ENCODE peak calls at places on chromosomes 1 and 21, in five cellular contexts. U is NCI-H446, P is naive B cell, N is NCI-H2171, W is left ventricle myocardium inferior. O is an unnamed sample.

GRCh38 chr1:183761871-183762270 is 43.0 kb upstream of the RGL1 start:
- DNase-seq in U (no peak), P (no peak), N (no peak), W (no peak), O (no peak)

GRCh38 chr1:151885479-151885878 is 23.8 kb downstream of the THEM4 start:
- DNase-seq in U (no peak), P (no peak), N (no peak), W (no peak), O (no peak)

GRCh38 chr1:91801496-91802115 is 84.3 kb downstream of the TGFBR3 start:
- DNase-seq in U (no peak), P (no peak), N (no peak), W (no peak), O (no peak)

GRCh38 chr1:111769517-111770146 is 13.9 kb downstream of the DDX20 start:
- DNase-seq in U (peak; percentile 64), P (peak; percentile 49), N (peak; percentile 70), W (no peak), O (peak; percentile 38)

GRCh38 chr1:193747579-193747978 is 561.2 kb upstream of the B3GALT2 start:
- DNase-seq in U (no peak), P (no peak), N (no peak), W (no peak), O (no peak)

GRCh38 chr1:68378296-68379084 is 71.3 kb downstream of the RPE65 start:
- DNase-seq in U (no peak), P (no peak), N (no peak), W (no peak), O (no peak)

GRCh38 chr1:67536957-67537646 is 106.9 kb upstream of the SERBP1 start:
- DNase-seq in U (peak; percentile 29), P (no peak), N (peak; percentile 19), W (no peak), O (no peak)

GRCh38 chr1:74161494-74161893 is 36.5 kb downstream of the LRRIQ3 start:
- DNase-seq in U (no peak), P (no peak), N (no peak), W (no peak), O (no peak)

GRCh38 chr21:21200103-21200938 is 202.1 kb downstream of the NCAM2 start:
- DNase-seq in U (no peak), P (no peak), N (no peak), W (peak; percentile 31), O (no peak)

GRCh38 chr1:229440821-229441537 is 7.1 kb upstream of the ACTA1 start:
- DNase-seq in U (no peak), P (no peak), N (no peak), W (no peak), O (no peak)

GRCh38 chr1:33382651-33383415 is 48.1 kb downstream of the PHC2 start:
- DNase-seq in U (no peak), P (no peak), N (no peak), W (no peak), O (no peak)

GRCh38 chr1:9629445-9630201 is 21.9 kb upstream of the PIK3CD start:
- DNase-seq in U (no peak), P (peak; percentile 88), N (no peak), W (peak; percentile 59), O (peak; percentile 75)

GRCh38 chr1:169121146-169121923 is 14.8 kb downstream of the ATP1B1 start:
- DNase-seq in U (no peak), P (no peak), N (no peak), W (no peak), O (no peak)

GRCh38 chr21:42674351-42674940 is 21.0 kb downstream of the PDE9A start:
- DNase-seq in U (no peak), P (no peak), N (peak; percentile 23), W (peak; percentile 75), O (no peak)

GRCh38 chr1:39183503-39184353 is 20.8 kb upstream of the MACF1 start:
- DNase-seq in U (no peak), P (peak; percentile 36), N (no peak), W (no peak), O (peak; percentile 68)

GRCh38 chr1:6483010-6483760 is 8.3 kb downstream of the PLEKHG5 start:
- DNase-seq in U (no peak), P (no peak), N (no peak), W (no peak), O (no peak)

GRCh38 chr1:201475121-201475520 is 6.1 kb upstream of the PHLDA3 start:
- DNase-seq in U (no peak), P (no peak), N (no peak), W (no peak), O (no peak)

GRCh38 chr1:224767031-224767430 is 150.9 kb downstream of the CNIH3 start:
- DNase-seq in U (no peak), P (no peak), N (no peak), W (no peak), O (no peak)

GRCh38 chr21:35989185-35989735 is 71.1 kb downstream of the SETD4 start:
- DNase-seq in U (no peak), P (no peak), N (no peak), W (no peak), O (no peak)

GRCh38 chr1:222736972-222737371 is at the start of gene FAM177B:
- DNase-seq in U (no peak), P (no peak), N (no peak), W (no peak), O (no peak)

GRCh38 chr1:156693858-156694562 is 11.4 kb downstream of the CRABP2 start:
- DNase-seq in U (no peak), P (no peak), N (no peak), W (no peak), O (no peak)

GRCh38 chr1:17640411-17640810 is 100.9 kb downstream of the ARHGEF10L start:
- DNase-seq in U (no peak), P (no peak), N (no peak), W (no peak), O (no peak)

GRCh38 chr21:42681296-42682206 is 28.1 kb downstream of the PDE9A start:
- DNase-seq in U (no peak), P (no peak), N (no peak), W (no peak), O (peak; percentile 11)

GRCh38 chr1:67479146-67479891 is 49.1 kb upstream of the SERBP1 start:
- DNase-seq in U (no peak), P (no peak), N (no peak), W (no peak), O (no peak)

GRCh38 chr1:3398741-3399140 is 55.7 kb upstream of the ARHGEF16 start:
- DNase-seq in U (no peak), P (no peak), N (no peak), W (no peak), O (no peak)

GRCh38 chr1:181910905-181911304 is 150.6 kb downstream of the ZNF648 start:
- DNase-seq in U (no peak), P (no peak), N (no peak), W (no peak), O (no peak)

GRCh38 chr1:22450421-22451021 is 1.1 kb upstream of the ZBTB40 start:
- DNase-seq in U (no peak), P (no peak), N (no peak), W (no peak), O (no peak)

GRCh38 chr1:243917177-243917862 is 67.3 kb upstream of the AKT3 start:
- DNase-seq in U (no peak), P (peak; percentile 3), N (peak; percentile 38), W (peak; percentile 21), O (no peak)

GRCh38 chr1:61742620-61743431 is 546 bp downstream of the PATJ start:
- DNase-seq in U (no peak), P (no peak), N (no peak), W (peak; percentile 59), O (no peak)

GRCh38 chr1:28039341-28039740 is 49.1 kb downstream of the EYA3 start:
- DNase-seq in U (no peak), P (no peak), N (no peak), W (no peak), O (no peak)

GRCh38 chr21:14752006-14752909 is 206.1 kb upstream of the SAMSN1 start:
- DNase-seq in U (no peak), P (no peak), N (no peak), W (no peak), O (no peak)

GRCh38 chr1:85464497-85465098 is 361 bp downstream of the DDAH1 start:
- DNase-seq in U (peak; percentile 36), P (peak; percentile 47), N (peak; percentile 35), W (peak; percentile 60), O (no peak)

GRCh38 chr1:170321113-170321512 is 175.4 kb downstream of the NTMT2 start:
- DNase-seq in U (no peak), P (no peak), N (no peak), W (no peak), O (no peak)

O was measured in CD8-positive, alpha-beta memory T cell.